ENCODE peak calls at places on chromosomes 12 and 14, in four cellular contexts. C is neural progenitor cell; W is stimulated activated CD8-positive, alpha-beta memory T cell treated with anti-CD3 and anti-CD28 coated beads, Interleukin-7, amount 100 ng/mL, for 24 hours; S is left ventricle myocardium inferior. J is an unnamed sample.

GRCh38 chr12:128424931-128425431 is 158.0 kb downstream of the TMEM132C start:
- DNase-seq in C (no peak), W (no peak), S (no peak), J (no peak)

GRCh38 chr14:24605435-24606190 is 3.9 kb downstream of the GZMH start:
- DNase-seq in C (peak), W (peak), S (no peak), J (peak)

GRCh38 chr12:102816816-102817434 is 100.1 kb downstream of the PAH start:
- DNase-seq in C (peak), W (no peak), S (no peak), J (no peak)

GRCh38 chr12:124217508-124217981 is 77.3 kb upstream of the RFLNA start:
- DNase-seq in C (peak), W (no peak), S (no peak), J (no peak)

GRCh38 chr12:103846415-103846814 is 5.4 kb upstream of the NT5DC3 start:
- DNase-seq in C (no peak), W (no peak), S (no peak), J (no peak)

GRCh38 chr14:25009891-25010290 is 40.1 kb downstream of the STXBP6 start:
- DNase-seq in C (peak), W (no peak), S (no peak), J (no peak)

GRCh38 chr12:26471560-26471959 is 276.2 kb downstream of the SSPN start:
- DNase-seq in C (no peak), W (no peak), S (no peak), J (no peak)

GRCh38 chr12:56585098-56585497 is 45.0 kb downstream of the BAZ2A start:
- DNase-seq in C (no peak), W (no peak), S (no peak), J (no peak)

GRCh38 chr12:84128117-84128991 is 784.2 kb downstream of the SLC6A15 start:
- DNase-seq in C (no peak), W (no peak), S (no peak), J (no peak)

GRCh38 chr12:53461591-53461990 is 9.7 kb downstream of the PCBP2 start:
- DNase-seq in C (no peak), W (no peak), S (no peak), J (no peak)

GRCh38 chr14:77965919-77966435 is 166.1 kb downstream of the ADCK1 start:
- DNase-seq in C (peak), W (no peak), S (no peak), J (peak)

GRCh38 chr12:67649165-67650126 is 901 bp downstream of the DYRK2 start:
- DNase-seq in C (peak), W (no peak), S (peak), J (peak)

GRCh38 chr14:99968156-99968920 is 96.9 kb upstream of the EVL start:
- DNase-seq in C (no peak), W (no peak), S (no peak), J (no peak)

GRCh38 chr14:90664911-90665695 is 151.1 kb downstream of the TTC7B start:
- DNase-seq in C (no peak), W (no peak), S (no peak), J (no peak)

GRCh38 chr14:21917699-21918436 is 244.2 kb upstream of the OR4E1 start:
- DNase-seq in C (peak), W (no peak), S (no peak), J (peak)

J was measured in activated T-helper 1 cell treated with anti-CD3 and anti-CD28 coated beads, Interleukin-12 subunit alpha, Interleukin-12 subunit beta, Interleukin-2, Interleukin-4 antibody, amounts not matched to agents 30 ng/mL and 10 ng/mL and 1 ng/mL, durations not matched to agents 14 hours and 24 hours and 36 hours.